ENCODE peak calls at places on chromosomes 4 and X, in six cellular contexts. N, V, M, Y, B and Z are unnamed samples.

GRCh38 chr4:12956026-12956425 is 528.1 kb downstream of the RAB28 start:
- DNase-seq in V (no peak), Y (no peak), M (no peak), B (no peak), N (no peak), Z (no peak)

GRCh38 chrX:39734174-39734776 is 363.5 kb downstream of the BCOR start:
- DNase-seq in N (no peak), M (no peak), Y (no peak), V (no peak), B (no peak), Z (no peak)

GRCh38 chr4:10578027-10578426 is 106.5 kb downstream of the CLNK start:
- DNase-seq in M (no peak), N (peak), Y (no peak), B (no peak), V (no peak), Z (peak)

GRCh38 chrX:86002076-86002896 is 45.1 kb downstream of the CHM start:
- DNase-seq in N (peak), M (peak), Y (peak), V (peak), B (peak), Z (peak)

GRCh38 chr4:153643406-153644016 is 40.6 kb upstream of the TLR2 start:
- DNase-seq in B (peak), V (peak), M (no peak), N (peak), Y (peak), Z (peak)

GRCh38 chr4:179151770-179152169 is 1709.5 kb upstream of the AGA start:
- DNase-seq in V (no peak), M (no peak), B (no peak), Y (no peak), N (no peak), Z (no peak)

GRCh38 chr4:111836601-111837000 is 308.7 kb upstream of the FAM241A start:
- DNase-seq in B (no peak), V (no peak), Y (no peak), N (no peak), M (no peak), Z (peak)

GRCh38 chr4:39319678-39320077 is 46.5 kb downstream of the RFC1 start:
- DNase-seq in V (peak), B (peak), Y (no peak), M (no peak), N (no peak), Z (no peak)

GRCh38 chr4:140719022-140719421 is 37.2 kb downstream of the TBC1D9 start:
- DNase-seq in B (peak), M (no peak), Y (no peak), V (no peak), N (no peak), Z (no peak)

GRCh38 chr4:128558896-128559669 is 250.4 kb upstream of the JADE1 start:
- DNase-seq in M (no peak), Y (no peak), N (no peak), B (no peak), V (no peak), Z (no peak)

GRCh38 chr4:86891785-86892638 is at the start of gene C4orf36:
- DNase-seq in N (peak), V (peak), B (peak), M (peak), Y (peak), Z (peak)

GRCh38 chr4:31341601-31342375 is 621.6 kb downstream of the PCDH7 start:
- DNase-seq in M (no peak), B (peak), Y (no peak), N (no peak), V (no peak), Z (peak)

GRCh38 chr4:83522239-83522638 is 13.7 kb upstream of the GPAT3 start:
- DNase-seq in N (no peak), Y (no peak), M (no peak), B (no peak), V (no peak), Z (no peak)

GRCh38 chr4:139454646-139455045 is 725 bp downstream of the RAB33B start:
- DNase-seq in V (no peak), B (no peak), M (no peak), Y (no peak), N (no peak), Z (no peak)

GRCh38 chr4:187209921-187210613 is 486.4 kb upstream of the FAT1 start:
- DNase-seq in Y (peak), M (no peak), V (no peak), B (peak), N (no peak), Z (no peak)

GRCh38 chr4:27154706-27155105 is 294.1 kb downstream of the STIM2 start:
- DNase-seq in M (no peak), N (no peak), B (peak), Y (peak), V (peak), Z (peak)

GRCh38 chr4:24169956-24170355 is 280.1 kb upstream of the PPARGC1A start:
- DNase-seq in V (no peak), Y (no peak), M (no peak), B (no peak), N (peak), Z (peak)

GRCh38 chr4:76950846-76951321 is 1.3 kb downstream of the SEPTIN11 start:
- DNase-seq in V (peak), M (peak), Y (peak), N (no peak), B (no peak), Z (peak)

GRCh38 chrX:48665991-48666390 is 17.6 kb upstream of the WAS start:
- DNase-seq in B (no peak), N (no peak), V (peak), Y (no peak), M (no peak), Z (no peak)

GRCh38 chrX:48458711-48459110 is 11.3 kb downstream of the SLC38A5 start:
- DNase-seq in Y (no peak), V (no peak), B (no peak), M (no peak), N (no peak), Z (no peak)

GRCh38 chrX:111823068-111823467 is 52.9 kb upstream of the TRPC5OS start:
- DNase-seq in N (peak), M (no peak), B (peak), Y (peak), V (peak), Z (peak)

GRCh38 chr4:2837110-2837903 is 6.3 kb upstream of the ADD1 start:
- DNase-seq in V (no peak), B (no peak), N (no peak), Y (peak), M (no peak), Z (no peak)

GRCh38 chrX:806586-806985 is 176.0 kb downstream of the SHOX start:
- DNase-seq in Y (no peak), M (no peak), B (no peak), V (no peak), N (no peak), Z (no peak)

GRCh38 chr4:145420595-145421214 is 60.9 kb upstream of the SMAD1 start:
- DNase-seq in N (no peak), M (no peak), B (no peak), Y (peak), V (peak), Z (no peak)

GRCh38 chr4:121034010-121034409 is 38.3 kb downstream of the NDNF start:
- DNase-seq in B (peak), Y (peak), M (no peak), V (peak), N (no peak), Z (no peak)

GRCh38 chr4:113080050-113080449 is 30.6 kb downstream of the ANK2 start:
- DNase-seq in V (peak), M (no peak), B (no peak), Y (peak), N (no peak), Z (no peak)

GRCh38 chrX:116272328-116272727 is 101.8 kb downstream of the AGTR2 start:
- DNase-seq in B (peak), Y (peak), N (no peak), V (peak), M (no peak), Z (no peak)

GRCh38 chrX:105331244-105331643 is 110.8 kb upstream of the TEX13A start:
- DNase-seq in B (peak), V (peak), N (no peak), Y (no peak), M (no peak), Z (no peak)

GRCh38 chr4:118967393-118967792 is 78.7 kb downstream of the SYNPO2 start:
- DNase-seq in N (no peak), M (no peak), Y (no peak), V (peak), B (peak), Z (no peak)

GRCh38 chr4:57499786-57500185 is 389.6 kb upstream of the IGFBP7 start:
- DNase-seq in N (no peak), B (peak), Y (no peak), M (no peak), V (peak), Z (no peak)